ENCODE peak calls at places on chromosomes 16 and 17, in ten cellular contexts. Q is stomach, T is esophagus muscularis mucosa, R is HCT116, D is endothelial cell of umbilical vein, M is sigmoid colon, O is H1, N is GM12891, H is upper lobe of left lung, J is suprapubic skin. Y is an unnamed sample.

GRCh38 chr16:78606572-78606971 is 507.1 kb downstream of the WWOX start:
- DNase-seq in Q (no peak), T (no peak), R (no peak), D (no peak), M (no peak), O (no peak), N (no peak), H (no peak), J (no peak), Y (no peak)

GRCh38 chr17:29579866-29580771 is 9.3 kb downstream of the GIT1 start:
- DNase-seq in Q (peak; percentile 89), T (no peak), R (peak; percentile 67), D (peak; percentile 81), M (peak; percentile 91), O (no peak), N (peak; percentile 96), H (no peak), J (peak; percentile 89), Y (peak; percentile 96)

GRCh38 chr17:69820881-69821473 is 254.0 kb upstream of the KCNJ16 start:
- DNase-seq in Q (no peak), T (no peak), R (no peak), D (no peak), M (no peak), O (no peak), N (no peak), H (peak; percentile 46), J (no peak), Y (no peak)

GRCh38 chr16:5615868-5616642 is 518.5 kb upstream of the EEF2KMT start:
- DNase-seq in Q (peak; percentile 56), T (no peak), R (peak; percentile 24), D (no peak), M (peak; percentile 66), O (peak; percentile 62), N (peak; percentile 51), H (peak; percentile 59), J (no peak), Y (peak; percentile 72)

GRCh38 chr16:81127051-81127450 is 30.9 kb upstream of the GCSH start:
- DNase-seq in Q (no peak), T (no peak), R (no peak), D (no peak), M (no peak), O (no peak), N (no peak), H (no peak), J (no peak), Y (no peak)

GRCh38 chr17:6393368-6393952 is 41.5 kb downstream of the AIPL1 start:
- DNase-seq in Q (no peak), T (no peak), R (no peak), D (no peak), M (no peak), O (no peak), N (no peak), H (no peak), J (peak; percentile 34), Y (no peak)

GRCh38 chr17:48597775-48598631 is 4.4 kb upstream of the HOXB5 start:
- DNase-seq in Q (peak; percentile 47), T (no peak), R (no peak), D (peak; percentile 65), M (peak; percentile 93), O (no peak), N (peak; percentile 58), H (peak; percentile 91), J (no peak), Y (peak; percentile 83)

GRCh38 chr16:68644303-68644702 is 807 bp upstream of the CDH3 start:
- DNase-seq in Q (no peak), T (no peak), R (no peak), D (no peak), M (no peak), O (no peak), N (no peak), H (no peak), J (no peak), Y (no peak)

DNA sequence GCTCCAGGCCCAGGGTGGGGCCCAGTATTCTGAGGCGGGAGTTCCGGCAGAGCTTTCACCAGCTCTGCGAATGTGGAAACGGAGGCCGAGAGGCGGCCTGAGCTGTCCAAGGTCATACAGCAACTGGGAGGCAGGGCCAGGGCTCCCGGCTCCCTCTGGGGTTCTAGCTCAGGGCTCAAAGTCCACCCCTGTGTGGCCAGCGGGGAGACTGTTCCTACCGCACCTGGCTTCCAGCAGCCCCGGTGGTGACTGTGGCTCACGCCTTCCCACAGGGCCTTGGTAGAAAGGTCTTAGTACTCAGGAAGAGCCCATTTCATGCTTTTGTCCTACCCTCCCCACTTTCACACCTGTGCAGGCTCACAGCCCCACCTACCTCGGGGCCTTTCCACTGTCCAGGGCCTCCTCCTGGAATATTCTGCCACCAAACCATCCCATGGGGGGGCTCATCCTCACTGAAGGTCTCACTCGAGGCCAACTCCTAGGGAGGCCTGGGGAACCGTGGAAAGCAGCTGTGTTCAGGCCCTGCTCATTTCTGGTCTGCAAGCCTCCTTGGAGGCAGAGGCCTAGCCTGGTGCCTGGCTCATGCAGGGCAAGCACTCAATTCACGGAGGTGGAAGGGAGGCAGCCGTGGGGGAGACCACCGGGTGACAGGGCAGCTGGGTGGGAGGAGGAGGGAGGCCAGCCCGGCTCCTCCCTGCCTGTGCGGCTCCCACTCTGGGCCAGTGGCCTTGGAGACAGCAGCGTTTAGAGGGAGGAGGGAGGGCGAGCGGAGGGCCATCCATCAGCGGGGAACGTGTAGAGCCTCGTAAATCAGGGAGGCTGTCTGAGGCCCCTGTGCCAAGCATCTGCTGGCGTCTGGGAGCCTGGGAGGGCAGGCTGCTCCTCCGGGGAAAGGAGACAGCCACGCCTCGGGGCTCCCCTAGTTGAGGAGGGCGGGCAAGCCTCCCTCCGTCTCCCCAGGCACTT is 12.7 kb upstream of the DOC2B start:
- DNase-seq in Q (no peak), T (no peak), R (no peak), D (no peak), M (no peak), O (no peak), N (no peak), H (no peak), J (no peak), Y (peak; percentile 69)
- TF ChIP-seq POLR2AphosphoS5 in Q (no peak), T (no peak), R (no peak), D (no peak), M (no peak), O (no peak), N (no peak), H (no peak), J (no peak), Y (peak; percentile 36)

DNA sequence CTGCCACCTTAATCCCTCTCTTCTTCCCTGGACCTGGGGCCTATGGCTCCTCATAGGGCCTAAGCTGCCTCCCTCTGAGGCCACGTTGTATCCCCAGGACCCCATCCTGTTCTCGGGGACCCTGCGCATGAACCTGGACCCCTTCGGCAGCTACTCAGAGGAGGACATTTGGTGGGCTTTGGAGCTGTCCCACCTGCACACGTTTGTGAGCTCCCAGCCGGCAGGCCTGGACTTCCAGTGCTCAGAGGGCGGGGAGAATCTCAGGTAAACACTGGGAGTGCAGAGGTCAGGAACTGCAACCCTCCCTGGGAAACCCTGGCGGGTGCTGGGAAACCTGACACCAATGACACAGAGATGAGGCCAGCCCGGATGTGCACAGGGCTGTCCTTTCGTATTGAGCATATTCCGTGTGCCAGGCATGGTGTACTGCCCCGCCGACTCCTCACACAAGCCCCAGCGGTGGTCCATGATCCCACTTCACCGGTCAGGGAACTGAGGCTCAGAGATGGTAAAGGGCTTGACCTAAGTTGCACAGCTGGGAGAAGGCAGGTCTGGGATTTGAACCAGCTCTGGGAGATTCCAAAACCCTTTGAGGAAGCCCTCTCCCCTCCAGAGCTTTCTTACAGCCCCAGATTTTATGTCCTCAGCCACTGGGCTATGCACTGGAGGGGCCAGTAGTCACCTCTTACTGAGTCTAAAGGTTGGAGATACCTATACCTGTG is 22.9 kb downstream of the ANKRD40 start:
- DNase-seq in Q (peak; percentile 64), T (no peak), R (no peak), D (no peak), M (peak; percentile 63), O (no peak), N (no peak), H (no peak), J (no peak), Y (no peak)
- TF ChIP-seq POLR2A in Q (no peak), T (no peak), R (peak; percentile 81), D (no peak), M (no peak), O (no peak), N (no peak), H (no peak), J (no peak), Y (no peak)

GRCh38 chr16:24282129-24282528 is 26.0 kb downstream of the CACNG3 start:
- DNase-seq in Q (no peak), T (no peak), R (no peak), D (no peak), M (no peak), O (no peak), N (no peak), H (no peak), J (no peak), Y (no peak)

GRCh38 chr16:24281466-24281865 is 25.3 kb downstream of the CACNG3 start:
- DNase-seq in Q (no peak), T (no peak), R (no peak), D (no peak), M (no peak), O (no peak), N (no peak), H (no peak), J (no peak), Y (no peak)

GRCh38 chr16:24275413-24275812 is 19.3 kb downstream of the CACNG3 start:
- DNase-seq in Q (no peak), T (peak; percentile 17), R (no peak), D (no peak), M (no peak), O (no peak), N (no peak), H (no peak), J (no peak), Y (no peak)

GRCh38 chr16:24279982-24280381 is 23.8 kb downstream of the CACNG3 start:
- DNase-seq in Q (no peak), T (no peak), R (no peak), D (no peak), M (no peak), O (no peak), N (no peak), H (no peak), J (no peak), Y (no peak)
- TF ChIP-seq POLR2AphosphoS5 in Q (no peak), T (no peak), R (no peak), D (no peak), M (no peak), O (no peak), N (no peak), H (no peak), J (no peak), Y (no peak)

GRCh38 chr16:30091474-30092372 is at the start of gene TBX6:
- DNase-seq in Q (peak; percentile 95), T (peak; percentile 98), R (peak; percentile 74), D (peak; percentile 92), M (peak; percentile 96), O (peak; percentile 73), N (peak; percentile 93), H (peak; percentile 99), J (peak; percentile 95), Y (peak; percentile 99)

GRCh38 chr16:30094541-30095165 is 1.4 kb downstream of the YPEL3 start:
- DNase-seq in Q (no peak), T (no peak), R (no peak), D (no peak), M (no peak), O (no peak), N (no peak), H (peak; percentile 81), J (no peak), Y (peak; percentile 84)

GRCh38 chr16:30095166-30096078 is 591 bp downstream of the YPEL3 start:
- DNase-seq in Q (no peak), T (no peak), R (no peak), D (no peak), M (no peak), O (no peak), N (no peak), H (peak; percentile 84), J (no peak), Y (peak; percentile 87)

GRCh38 chr16:30090607-30091332 is 954 bp downstream of the TBX6 start:
- DNase-seq in Q (no peak), T (no peak), R (no peak), D (no peak), M (no peak), O (no peak), N (no peak), H (peak; percentile 80), J (no peak), Y (peak; percentile 86)

GRCh38 chr16:30092373-30093010 is 768 bp upstream of the TBX6 start:
- DNase-seq in Q (peak; percentile 70), T (peak; percentile 97), R (peak; percentile 56), D (peak; percentile 94), M (peak; percentile 90), O (no peak), N (peak; percentile 86), H (peak; percentile 96), J (peak; percentile 88), Y (peak; percentile 96)
- TF ChIP-seq POLR2A in Q (no peak), T (no peak), R (no peak), D (peak; percentile 5), M (no peak), O (peak; percentile 59), N (peak; percentile 36), H (no peak), J (no peak), Y (no peak)

Y was measured in spleen.